ENCODE peak calls at places on chromosomes 2 and 18, in ten cellular contexts. B, C, N, E, S, Z, U, H, X and M are unnamed samples.

GRCh38 chr2:6793371-6793770 is 72.3 kb downstream of the CMPK2 start:
- DNase-seq in Z (no peak), N (no peak), S (no peak), B (no peak), C (no peak), H (no peak), X (no peak), U (no peak), E (peak), M (no peak)

GRCh38 chr2:46849741-46850474 is 65.7 kb downstream of the MCFD2 start:
- DNase-seq in U (no peak), C (no peak), X (peak), S (no peak), B (no peak), E (peak), Z (no peak), N (no peak), H (peak), M (no peak)

GRCh38 chr18:22267697-22268096 is 98.3 kb downstream of the GATA6 start:
- DNase-seq in S (no peak), H (no peak), X (no peak), N (no peak), U (no peak), Z (no peak), E (no peak), C (no peak), B (no peak), M (no peak)

GRCh38 chr18:7059276-7059675 is 58.3 kb downstream of the LAMA1 start:
- DNase-seq in N (no peak), S (no peak), U (no peak), X (no peak), C (no peak), Z (no peak), H (no peak), B (no peak), E (no peak), M (no peak)

GRCh38 chr18:59208602-59209001 is 11.4 kb upstream of the GRP start:
- DNase-seq in H (no peak), U (no peak), N (no peak), Z (no peak), C (no peak), S (no peak), E (no peak), B (no peak), X (no peak), M (no peak)

GRCh38 chr18:41577529-41577928 is 377.5 kb upstream of the PIK3C3 start:
- DNase-seq in Z (no peak), U (no peak), N (no peak), B (no peak), X (no peak), S (no peak), H (no peak), C (no peak), E (no peak), M (no peak)

GRCh38 chr2:75548036-75548573 is 12.6 kb downstream of the EVA1A start:
- DNase-seq in C (no peak), B (no peak), U (no peak), N (no peak), H (peak), X (no peak), Z (no peak), E (peak), S (no peak), M (no peak)

GRCh38 chr2:182652326-182652725 is 63.7 kb upstream of the DNAJC10 start:
- DNase-seq in E (no peak), S (no peak), C (no peak), H (no peak), X (no peak), N (no peak), B (no peak), Z (no peak), U (no peak), M (no peak)

GRCh38 chr18:35495821-35496368 is 1.9 kb downstream of the INO80C start:
- DNase-seq in X (no peak), C (no peak), S (no peak), N (no peak), H (no peak), E (peak), Z (no peak), B (no peak), U (no peak), M (no peak)

GRCh38 chr2:25690058-25690457 is 16.7 kb upstream of the DTNB start:
- DNase-seq in E (no peak), Z (no peak), N (no peak), H (no peak), B (no peak), X (no peak), U (no peak), C (no peak), S (no peak), M (no peak)

GRCh38 chr2:210584834-210585233 is 28.4 kb downstream of the CPS1 start:
- DNase-seq in E (peak), B (peak), X (no peak), U (no peak), N (no peak), S (no peak), H (no peak), C (no peak), Z (no peak), M (no peak)

GRCh38 chr2:241035818-241036396 is 37.5 kb downstream of the SNED1 start:
- DNase-seq in Z (no peak), C (no peak), X (no peak), H (no peak), E (no peak), N (no peak), B (peak), U (no peak), S (no peak), M (no peak)

GRCh38 chr2:219557320-219557719 is 13.5 kb downstream of the TMEM198 start:
- DNase-seq in N (no peak), U (no peak), H (no peak), X (no peak), B (no peak), C (no peak), Z (no peak), E (no peak), S (no peak), M (no peak)

GRCh38 chr18:41466436-41467160 is 488.4 kb upstream of the PIK3C3 start:
- DNase-seq in H (no peak), E (no peak), C (no peak), X (no peak), B (no peak), N (no peak), U (no peak), S (no peak), Z (no peak), M (no peak)

GRCh38 chr18:9068346-9068745 is 34.2 kb upstream of the NDUFV2 start:
- DNase-seq in B (no peak), X (no peak), Z (no peak), H (no peak), S (no peak), N (no peak), E (no peak), C (no peak), U (no peak), M (no peak)

GRCh38 chr18:35095983-35096676 is 54.9 kb downstream of the MAPRE2 start:
- DNase-seq in E (peak), Z (no peak), C (no peak), N (no peak), X (no peak), H (no peak), B (no peak), S (no peak), U (no peak), M (no peak)

GRCh38 chr2:196399736-196400691 is 228.6 kb upstream of the STK17B start:
- DNase-seq in U (no peak), B (no peak), E (peak), N (no peak), Z (no peak), X (no peak), S (no peak), H (no peak), C (peak), M (no peak)

GRCh38 chr2:197191177-197191947 is 119.2 kb downstream of the ANKRD44 start:
- DNase-seq in H (peak), B (peak), U (peak), Z (no peak), C (no peak), S (no peak), X (no peak), E (peak), N (no peak), M (no peak)

GRCh38 chr2:206696910-206697309 is 21.3 kb downstream of the DYTN start:
- DNase-seq in B (no peak), X (no peak), C (no peak), N (no peak), Z (no peak), E (no peak), S (no peak), H (no peak), U (no peak), M (no peak)

GRCh38 chr2:220783651-220784050 is 788.5 kb downstream of the EPHA4 start:
- DNase-seq in N (no peak), S (no peak), X (no peak), H (peak), C (no peak), B (no peak), Z (no peak), U (no peak), E (no peak), M (no peak)

GRCh38 chr2:148479388-148479787 is 165.2 kb upstream of the EPC2 start:
- DNase-seq in X (no peak), C (no peak), S (no peak), B (no peak), U (no peak), Z (no peak), H (no peak), E (no peak), N (no peak), M (no peak)

GRCh38 chr2:177474301-177474700 is 81.7 kb downstream of the AGPS start:
- DNase-seq in C (no peak), B (no peak), H (no peak), U (no peak), E (no peak), Z (no peak), X (no peak), N (no peak), S (no peak), M (no peak)

GRCh38 chr2:39660612-39661196 is 5.0 kb upstream of the TMEM178A start:
- DNase-seq in B (no peak), U (no peak), Z (no peak), N (no peak), S (no peak), X (no peak), H (no peak), C (no peak), E (no peak), M (no peak)

GRCh38 chr2:196131949-196132925 is 39.1 kb downstream of the STK17B start:
- DNase-seq in S (no peak), B (peak), C (no peak), X (no peak), N (no peak), U (no peak), H (peak), Z (no peak), E (peak), M (no peak)

GRCh38 chr18:63905361-63905760 is 2.4 kb upstream of the SERPINB10 start:
- DNase-seq in E (no peak), H (no peak), N (no peak), B (no peak), Z (no peak), U (no peak), C (no peak), S (no peak), X (no peak), M (no peak)

GRCh38 chr2:72263781-72264060 is 116.1 kb upstream of the CYP26B1 start:
- DNase-seq in H (no peak), S (no peak), E (no peak), N (peak), Z (no peak), U (no peak), C (no peak), X (no peak), B (no peak), M (peak)

GRCh38 chr2:72750466-72750865 is 75.4 kb downstream of the EXOC6B start:
- DNase-seq in H (no peak), N (no peak), S (no peak), B (no peak), E (no peak), U (no peak), Z (no peak), C (no peak), X (no peak), M (no peak)

GRCh38 chr2:10378189-10378588 is 69.9 kb downstream of the ODC1 start:
- DNase-seq in N (no peak), S (no peak), Z (no peak), U (no peak), X (peak), B (no peak), C (no peak), H (peak), E (no peak), M (no peak)